ENCODE peak calls at places on chromosomes 11 and 22, in eight cellular contexts. P, C, I, R, N, T, L and U are unnamed samples.

GRCh38 chr11:68282141-68282860 is 10.5 kb upstream of the C11orf24 start:
- DNase-seq in C (no peak), P (no peak), T (no peak), L (no peak), R (no peak), N (no peak), I (no peak), U (no peak)

GRCh38 chr11:121389651-121390050 is 62.5 kb upstream of the SORL1 start:
- DNase-seq in P (peak), N (no peak), R (no peak), C (no peak), I (peak), L (no peak), T (no peak), U (no peak)

GRCh38 chr22:20246368-20247009 is 21.6 kb downstream of the RTN4R start:
- DNase-seq in T (no peak), C (no peak), P (no peak), R (no peak), L (no peak), N (no peak), I (no peak), U (no peak)

GRCh38 chr11:86153439-86153838 is 84.6 kb upstream of the PICALM start:
- DNase-seq in L (no peak), N (no peak), P (no peak), I (no peak), T (no peak), C (no peak), R (no peak), U (no peak)

GRCh38 chr11:124892131-124892530 is 5.5 kb downstream of the ROBO4 start:
- DNase-seq in I (no peak), P (no peak), C (no peak), T (no peak), N (no peak), L (no peak), R (no peak), U (no peak)

GRCh38 chr11:120023120-120023519 is 114.8 kb downstream of the TRIM29 start:
- DNase-seq in R (no peak), C (no peak), T (no peak), N (no peak), P (no peak), I (no peak), L (no peak), U (no peak)

GRCh38 chr11:86523738-86524602 is 148.4 kb downstream of the ME3 start:
- DNase-seq in I (peak), L (peak), N (peak), R (no peak), T (no peak), C (peak), P (peak), U (no peak)

GRCh38 chr22:49670610-49671330 is 156.9 kb downstream of the BRD1 start:
- DNase-seq in T (no peak), R (no peak), N (no peak), I (no peak), C (no peak), L (no peak), P (no peak), U (peak)

DNA sequence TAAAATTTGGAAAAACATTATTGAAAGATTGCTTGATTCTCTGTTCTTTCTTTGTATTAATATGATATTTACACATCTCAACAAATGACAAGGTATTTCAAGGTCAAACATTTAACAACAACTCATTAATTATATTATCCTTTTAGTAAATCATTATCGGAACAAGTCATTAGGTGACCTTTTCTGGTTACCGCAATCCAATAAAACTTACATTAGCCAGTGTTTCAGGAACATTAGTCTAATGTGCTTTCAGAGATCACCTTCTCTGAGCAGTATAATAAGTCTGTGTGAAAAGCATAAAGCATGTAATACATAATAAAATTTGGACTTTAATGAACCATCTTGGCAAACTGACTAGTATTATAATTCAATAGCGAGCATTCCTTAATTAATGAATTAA is 1466.4 kb downstream of the FAM181B start:
- DNase-seq in C (no peak), R (no peak), T (no peak), P (no peak), L (no peak), I (no peak), N (no peak), U (no peak)
- TF ChIP-seq CTCF in C (no peak), R (no peak), T (no peak), P (no peak), L (no peak), I (no peak), N (no peak), U (no peak)

DNA sequence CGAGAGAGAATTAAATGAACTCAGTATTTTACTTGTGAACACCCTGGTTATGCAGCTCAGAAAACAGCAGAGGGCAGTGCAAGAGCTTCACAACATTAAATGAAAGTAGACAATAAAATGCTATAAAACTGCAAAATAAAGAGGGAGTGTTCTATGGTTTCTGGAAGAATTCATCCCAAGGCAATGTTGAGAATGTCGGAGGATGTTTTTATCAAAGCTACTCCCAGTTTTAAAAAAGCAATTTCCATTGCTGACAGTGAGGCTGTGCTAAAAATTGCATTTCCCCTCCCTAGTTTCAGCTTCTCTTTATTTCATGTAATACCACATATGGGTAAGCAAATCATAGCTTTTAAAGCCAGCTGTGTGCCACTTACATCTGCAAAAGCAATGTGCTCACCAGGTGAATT is 296.9 kb downstream of the RAB38 start:
- DNase-seq in L (peak), T (no peak), I (peak), P (peak), R (no peak), N (no peak), C (peak), U (no peak)
- TF ChIP-seq CTCF in L (peak), T (peak), I (peak), P (peak), R (no peak), N (no peak), C (peak), U (peak)

DNA sequence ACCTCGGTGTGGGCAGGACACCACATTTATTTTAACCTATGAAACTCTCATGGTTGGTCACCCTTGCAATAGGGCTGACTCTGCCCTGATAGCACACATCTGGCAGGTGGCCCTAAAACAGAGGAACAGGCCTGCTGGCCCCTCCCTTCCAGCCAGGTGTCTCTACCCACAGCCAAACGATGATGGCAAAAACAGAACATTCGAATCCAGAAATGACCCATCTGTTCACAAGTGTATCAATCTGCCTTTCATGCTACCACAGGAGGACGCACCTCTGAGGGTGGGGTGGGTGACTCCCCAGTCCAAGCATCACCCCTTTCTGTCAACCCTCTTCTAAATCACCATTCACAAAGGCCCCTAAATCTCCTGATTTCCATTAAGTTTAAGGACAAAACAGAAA is 118.1 kb downstream of the ETS1 start:
- DNase-seq in T (no peak), N (no peak), I (no peak), C (no peak), P (no peak), R (no peak), L (no peak), U (peak)
- TF ChIP-seq CTCF in T (no peak), N (no peak), I (no peak), C (no peak), P (no peak), R (no peak), L (no peak), U (no peak)

DNA sequence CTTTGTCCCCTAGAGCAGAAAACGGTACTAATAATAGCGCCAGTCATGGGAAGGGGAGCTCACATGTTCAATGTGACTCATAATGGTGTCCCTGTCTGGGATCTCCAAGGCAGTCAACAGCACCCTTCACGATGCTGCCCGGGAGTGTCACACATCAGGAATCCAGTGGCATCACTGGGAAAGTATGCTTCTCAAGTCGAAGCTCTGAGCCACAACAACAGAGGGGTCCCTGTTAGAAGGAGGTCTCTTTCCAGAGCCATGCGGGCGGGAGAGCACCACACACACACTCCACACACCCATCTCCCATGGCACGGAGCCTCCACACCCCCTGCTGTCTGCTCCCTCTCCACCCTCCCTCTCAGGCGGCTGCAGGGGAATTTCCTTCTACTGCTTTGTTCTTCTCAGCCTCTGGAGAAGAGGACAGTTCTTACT is 119.7 kb downstream of the ETS1 start:
- DNase-seq in L (peak), P (peak), R (no peak), I (peak), N (no peak), C (peak), T (no peak), U (no peak)
- TF ChIP-seq CTCF in L (peak), P (peak), R (no peak), I (no peak), N (no peak), C (peak), T (no peak), U (no peak)

DNA sequence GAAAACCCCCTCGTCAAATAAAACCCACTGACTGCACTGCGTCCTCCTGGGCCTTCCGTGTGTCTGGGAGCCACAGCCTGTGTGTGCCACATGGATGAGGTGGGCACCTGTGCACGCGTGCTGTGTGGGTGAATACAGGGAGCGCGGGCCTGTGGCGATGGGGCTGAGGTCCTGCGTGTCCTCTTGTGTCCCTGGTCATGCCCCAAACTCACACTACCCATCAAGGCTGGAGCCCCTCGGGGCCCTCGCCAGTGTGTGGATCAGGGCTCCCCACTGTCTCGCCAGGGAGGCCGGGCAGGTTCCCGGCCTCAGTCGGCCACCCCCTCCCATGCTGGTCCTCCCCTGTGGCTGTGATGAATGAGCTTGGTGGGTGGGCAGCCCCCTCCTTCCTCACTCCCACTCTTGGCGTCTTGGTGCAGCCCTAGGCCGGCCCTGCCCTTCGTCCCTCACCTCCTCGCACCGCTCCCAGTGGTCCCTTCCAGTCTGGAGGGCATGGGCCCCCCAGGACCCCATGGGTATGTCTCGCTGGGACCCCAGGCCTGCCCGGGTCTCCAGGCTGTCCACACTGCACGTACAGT is 712 bp upstream of the CD151 start:
- DNase-seq in R (no peak), L (no peak), C (no peak), P (no peak), I (no peak), N (no peak), T (no peak), U (no peak)
- TF ChIP-seq CTCF in R (no peak), L (no peak), C (no peak), P (no peak), I (no peak), N (no peak), T (no peak), U (no peak)

GRCh38 chr11:22130462-22131053 is 62.3 kb upstream of the ANO5 start:
- DNase-seq in T (no peak), C (peak), N (no peak), I (no peak), L (no peak), R (no peak), P (no peak), U (no peak)
- TF ChIP-seq CTCF in T (peak), C (peak), N (no peak), I (peak), L (no peak), R (no peak), P (no peak), U (no peak)

GRCh38 chr11:60915250-60915914 is 1.4 kb downstream of the TMEM109 start:
- DNase-seq in C (peak), P (peak), L (no peak), N (peak), I (peak), R (peak), T (no peak), U (peak)
- TF ChIP-seq CTCF in C (peak), P (peak), L (peak), N (no peak), I (no peak), R (peak), T (peak), U (no peak)

GRCh38 chr22:25777411-25777810 is 35.4 kb downstream of the MYO18B start:
- DNase-seq in P (no peak), I (no peak), T (no peak), L (no peak), C (no peak), N (no peak), R (no peak), U (no peak)

GRCh38 chr22:25775501-25775900 is 33.5 kb downstream of the MYO18B start:
- DNase-seq in L (no peak), N (no peak), T (no peak), I (peak), P (peak), C (peak), R (no peak), U (no peak)

GRCh38 chr22:25772288-25772687 is 30.3 kb downstream of the MYO18B start:
- DNase-seq in C (no peak), P (no peak), N (no peak), L (no peak), T (no peak), R (no peak), I (no peak), U (no peak)

GRCh38 chr22:25777870-25778269 is 35.9 kb downstream of the MYO18B start:
- DNase-seq in R (no peak), C (peak), P (peak), T (no peak), L (no peak), N (no peak), I (peak), U (no peak)

GRCh38 chr22:25774575-25775026 is 32.6 kb downstream of the MYO18B start:
- DNase-seq in C (no peak), T (peak), L (no peak), N (no peak), I (no peak), P (no peak), R (no peak), U (no peak)
- TF ChIP-seq CTCF in C (peak), T (peak), L (peak), N (no peak), I (peak), P (peak), R (no peak), U (peak)